ENCODE peak calls at places on chromosomes 4 and X, in nine cellular contexts. C, O, W, T, S, R, Q, V and L are unnamed samples.

GRCh38 chr4:182925298-182925738 is 8.1 kb upstream of the DCTD start:
- DNase-seq in O (peak; percentile 82), W (peak; percentile 41), T (no peak), C (no peak), S (peak; percentile 27), R (peak; percentile 91), Q (peak; percentile 48), V (no peak), L (peak; percentile 60)

GRCh38 chr4:139943277-139943676 is 210.7 kb downstream of the MAML3 start:
- DNase-seq in V (no peak), W (no peak), T (no peak), R (no peak), Q (no peak), C (no peak), S (no peak), O (peak; percentile 44), L (no peak)

GRCh38 chrX:116872931-116873330 is 410.2 kb upstream of the CT83 start:
- DNase-seq in S (no peak), Q (peak; percentile 1), C (no peak), V (no peak), T (no peak), R (no peak), W (no peak), O (no peak), L (no peak)

GRCh38 chr4:92305148-92305877 is 1.5 kb downstream of the GRID2 start:
- DNase-seq in C (peak; percentile 77), R (peak; percentile 31), S (no peak), O (peak; percentile 72), Q (peak; percentile 49), W (peak; percentile 59), V (peak; percentile 2), T (no peak), L (peak; percentile 3)

GRCh38 chr4:155675709-155676429 is 9.2 kb downstream of the GUCY1A1 start:
- DNase-seq in R (no peak), Q (no peak), T (peak; percentile 11), C (no peak), O (no peak), V (no peak), W (no peak), S (no peak), L (no peak)

GRCh38 chr4:153547520-153547919 is 81.4 kb downstream of the TMEM131L start:
- DNase-seq in C (no peak), R (no peak), T (no peak), S (no peak), V (no peak), Q (no peak), W (no peak), O (no peak), L (no peak)

GRCh38 chrX:121114691-121115090 is 67.3 kb downstream of the GLUD2 start:
- DNase-seq in S (no peak), T (no peak), C (no peak), Q (no peak), W (no peak), R (no peak), V (no peak), O (no peak), L (no peak)

GRCh38 chr4:150136481-150136880 is 58.2 kb downstream of the DCLK2 start:
- DNase-seq in O (peak; percentile 86), Q (no peak), R (no peak), V (no peak), S (no peak), W (no peak), T (no peak), C (no peak), L (no peak)

GRCh38 chr4:1799364-1799996 is 6.4 kb downstream of the FGFR3 start:
- DNase-seq in S (no peak), Q (no peak), C (no peak), V (no peak), T (no peak), W (no peak), O (no peak), R (no peak), L (no peak)

GRCh38 chrX:107301253-107301652 is 94.8 kb downstream of the DNAAF6 start:
- DNase-seq in R (no peak), C (no peak), V (no peak), O (no peak), T (no peak), Q (no peak), W (no peak), S (no peak), L (no peak)

GRCh38 chr4:47686294-47686872 is 151.5 kb downstream of the CORIN start:
- DNase-seq in W (peak; percentile 36), C (no peak), V (peak; percentile 22), Q (peak; percentile 15), O (peak; percentile 15), R (no peak), S (peak; percentile 45), T (no peak), L (no peak)

GRCh38 chr4:66577922-66578321 is 907.6 kb upstream of the EPHA5 start:
- DNase-seq in S (no peak), W (no peak), V (no peak), O (no peak), T (no peak), C (no peak), R (no peak), Q (no peak), L (no peak)